ENCODE peak calls at places on chromosomes 3 and 15, in nine cellular contexts. Q is G401; Z is substantia nigra; T is stimulated activated CD4-positive, alpha-beta T cell treated with anti-CD3 and anti-CD28 coated beads, TNF-alpha, amount 100 ng/mL, for 24 hours; P is AG04450; M is posterior cingulate gyrus; Y is hypothalamus; X is activated T-cell treated with anti-CD3 and anti-CD28 coated beads for 4 hours; W is A549. C is an unnamed sample.

GRCh38 chr3:182438398-182438797 is 354.9 kb upstream of the ATP11B start:
- DNase-seq in Q (no peak), Z (no peak), T (no peak), P (no peak), M (no peak), Y (no peak), X (no peak), W (no peak), C (no peak)

GRCh38 chr15:90463381-90463780 is 66.3 kb upstream of the CRTC3 start:
- DNase-seq in Q (no peak), Z (no peak), T (no peak), P (no peak), M (no peak), Y (peak; percentile 40), X (no peak), W (peak; percentile 14), C (peak; percentile 39)

GRCh38 chr15:65384505-65384894 is 6.7 kb upstream of the IGDCC3 start:
- DNase-seq in Q (no peak), Z (no peak), T (no peak), P (no peak), M (no peak), Y (no peak), X (no peak), W (no peak), C (no peak)

GRCh38 chr3:57733790-57734189 is 22.3 kb upstream of the SLMAP start:
- DNase-seq in Q (no peak), Z (no peak), T (no peak), P (no peak), M (no peak), Y (no peak), X (no peak), W (no peak), C (no peak)

GRCh38 chr3:42012935-42013651 is 51.2 kb upstream of the ULK4 start:
- DNase-seq in Q (peak; percentile 76), Z (peak; percentile 69), T (peak; percentile 55), P (no peak), M (peak; percentile 60), Y (peak; percentile 72), X (peak; percentile 55), W (peak; percentile 50), C (peak; percentile 35)

GRCh38 chr3:25855281-25855680 is 65.4 kb downstream of the OXSM start:
- DNase-seq in Q (no peak), Z (no peak), T (no peak), P (no peak), M (no peak), Y (no peak), X (no peak), W (no peak), C (no peak)

GRCh38 chr3:150216041-150216811 is 191.9 kb upstream of the TSC22D2 start:
- DNase-seq in Q (peak; percentile 66), Z (no peak), T (no peak), P (no peak), M (no peak), Y (no peak), X (no peak), W (no peak), C (no peak)

GRCh38 chr3:4417449-4417848 is 49.6 kb downstream of the SUMF1 start:
- DNase-seq in Q (peak; percentile 32), Z (no peak), T (no peak), P (peak; percentile 18), M (no peak), Y (no peak), X (no peak), W (no peak), C (no peak)

GRCh38 chr3:65927576-65927975 is 111.1 kb downstream of the MAGI1 start:
- DNase-seq in Q (no peak), Z (no peak), T (no peak), P (no peak), M (no peak), Y (no peak), X (no peak), W (no peak), C (no peak)

GRCh38 chr3:122415104-122415744 is 638 bp downstream of the WDR5B start:
- DNase-seq in Q (peak; percentile 62), Z (no peak), T (no peak), P (no peak), M (no peak), Y (no peak), X (no peak), W (peak; percentile 43), C (no peak)

GRCh38 chr3:126087552-126088175 is 3.7 kb upstream of the SLC41A3 start:
- DNase-seq in Q (no peak), Z (no peak), T (no peak), P (no peak), M (no peak), Y (no peak), X (no peak), W (no peak), C (no peak)

GRCh38 chr3:142226474-142226873 is 1.1 kb upstream of the GK5 start:
- DNase-seq in Q (no peak), Z (no peak), T (no peak), P (no peak), M (no peak), Y (no peak), X (no peak), W (peak; percentile 12), C (no peak)

GRCh38 chr15:85615930-85616329 is 178.8 kb downstream of the KLHL25 start:
- DNase-seq in Q (peak; percentile 8), Z (no peak), T (no peak), P (no peak), M (no peak), Y (no peak), X (no peak), W (peak; percentile 42), C (no peak)

GRCh38 chr3:40851836-40852235 is 327.1 kb downstream of the ZNF621 start:
- DNase-seq in Q (no peak), Z (no peak), T (no peak), P (no peak), M (no peak), Y (no peak), X (no peak), W (no peak), C (no peak)

GRCh38 chr3:159221335-159221734 is 419.5 kb downstream of the MFSD1 start:
- DNase-seq in Q (no peak), Z (no peak), T (no peak), P (no peak), M (no peak), Y (no peak), X (no peak), W (no peak), C (no peak)

GRCh38 chr3:39290255-39290654 is 10.4 kb upstream of the CX3CR1 start:
- DNase-seq in Q (no peak), Z (no peak), T (no peak), P (no peak), M (no peak), Y (no peak), X (no peak), W (no peak), C (no peak)

GRCh38 chr3:146160964-146161724 is at the start of gene PLOD2:
- DNase-seq in Q (peak; percentile 40), Z (peak; percentile 54), T (no peak), P (no peak), M (peak; percentile 47), Y (peak; percentile 64), X (no peak), W (peak; percentile 89), C (peak; percentile 49)

GRCh38 chr3:173742491-173742890 is 344.9 kb downstream of the NLGN1 start:
- DNase-seq in Q (no peak), Z (no peak), T (no peak), P (no peak), M (no peak), Y (no peak), X (no peak), W (no peak), C (no peak)

GRCh38 chr3:173556546-173556945 is 159.0 kb downstream of the NLGN1 start:
- DNase-seq in Q (no peak), Z (no peak), T (no peak), P (no peak), M (no peak), Y (no peak), X (no peak), W (no peak), C (no peak)

GRCh38 chr3:46360904-46361303 is 7.0 kb downstream of the CCR2 start:
- DNase-seq in Q (no peak), Z (no peak), T (no peak), P (no peak), M (no peak), Y (no peak), X (no peak), W (no peak), C (no peak)

GRCh38 chr15:40190591-40190990 is 29.7 kb downstream of the BUB1B start:
- DNase-seq in Q (no peak), Z (no peak), T (no peak), P (peak; percentile 38), M (no peak), Y (no peak), X (no peak), W (peak; percentile 16), C (no peak)

GRCh38 chr3:193832833-193833413 is 239.9 kb downstream of the OPA1 start:
- DNase-seq in Q (no peak), Z (no peak), T (no peak), P (no peak), M (no peak), Y (no peak), X (no peak), W (no peak), C (no peak)

GRCh38 chr15:66830358-66830757 is 128.3 kb downstream of the SMAD6 start:
- DNase-seq in Q (no peak), Z (no peak), T (no peak), P (no peak), M (no peak), Y (no peak), X (no peak), W (peak; percentile 32), C (no peak)

GRCh38 chr15:80915462-80915861 is 74.2 kb downstream of the MESD start:
- DNase-seq in Q (peak; percentile 3), Z (no peak), T (no peak), P (no peak), M (no peak), Y (no peak), X (no peak), W (no peak), C (no peak)

GRCh38 chr3:66971891-66972551 is 26.1 kb upstream of the KBTBD8 start:
- DNase-seq in Q (peak; percentile 69), Z (peak; percentile 68), T (peak; percentile 31), P (peak; percentile 50), M (peak; percentile 47), Y (peak; percentile 70), X (peak; percentile 47), W (peak; percentile 55), C (peak; percentile 39)

GRCh38 chr3:57048052-57048671 is 12.3 kb upstream of the SPATA12 start:
- DNase-seq in Q (no peak), Z (peak; percentile 7), T (no peak), P (no peak), M (no peak), Y (peak; percentile 40), X (no peak), W (no peak), C (no peak)

C was measured in anterior cingulate cortex.